ENCODE peak calls at places on chromosomes 11 and 22, in five cellular contexts. V, K, U, D and C are unnamed samples.

GRCh38 chr11:36411202-36411640 is 98.9 kb downstream of the TRAF6 start:
- DNase-seq in D (no peak), K (no peak), U (no peak), V (peak), C (no peak)

GRCh38 chr11:14899087-14899363 is 7.0 kb upstream of the CYP2R1 start:
- DNase-seq in D (no peak), U (no peak), V (no peak), K (no peak), C (no peak)

GRCh38 chr22:37123649-37124048 is 14.1 kb upstream of the TMPRSS6 start:
- DNase-seq in D (no peak), U (no peak), V (no peak), K (no peak), C (no peak)

GRCh38 chr11:20131744-20132666 is 28.3 kb downstream of the DBX1 start:
- DNase-seq in V (no peak), K (no peak), U (peak), D (peak), C (no peak)

GRCh38 chr11:35106595-35106994 is 32.4 kb upstream of the CD44 start:
- DNase-seq in U (no peak), K (no peak), D (no peak), V (no peak), C (no peak)

GRCh38 chr11:66727883-66728759 is 895 bp downstream of the SPTBN2 start:
- DNase-seq in D (no peak), V (no peak), U (peak), K (no peak), C (no peak)

GRCh38 chr22:46578824-46579561 is 41.2 kb upstream of the GRAMD4 start:
- DNase-seq in U (no peak), V (no peak), D (no peak), K (no peak), C (no peak)

GRCh38 chr11:13090228-13090708 is 81.2 kb downstream of the RASSF10 start:
- DNase-seq in D (no peak), U (no peak), V (no peak), K (no peak), C (no peak)

GRCh38 chr11:34567733-34568132 is 53.2 kb upstream of the EHF start:
- DNase-seq in V (no peak), D (no peak), K (no peak), U (no peak), C (no peak)

GRCh38 chr11:96391698-96392307 is 2.0 kb downstream of the JRKL start:
- DNase-seq in D (no peak), K (no peak), U (no peak), V (no peak), C (no peak)

GRCh38 chr22:49873228-49873940 is 19.7 kb downstream of the ZBED4 start:
- DNase-seq in U (no peak), D (no peak), V (no peak), K (no peak), C (no peak)

GRCh38 chr11:134412508-134413333 is 679 bp upstream of the B3GAT1 start:
- DNase-seq in K (no peak), D (no peak), U (no peak), V (no peak), C (no peak)

GRCh38 chr11:13834463-13834862 is 128.1 kb upstream of the SPON1 start:
- DNase-seq in U (no peak), K (no peak), V (no peak), D (no peak), C (no peak)

GRCh38 chr11:78200553-78200952 is 11.8 kb downstream of the USP35 start:
- DNase-seq in K (no peak), V (no peak), D (no peak), U (no peak), C (no peak)

GRCh38 chr22:32564170-32565001 is 89.8 kb downstream of the FBXO7 start:
- DNase-seq in U (no peak), K (no peak), D (no peak), V (no peak), C (no peak)

GRCh38 chr22:22818861-22819855 is 68.5 kb upstream of the IGLL5 start:
- DNase-seq in V (peak), D (no peak), U (no peak), K (no peak), C (no peak)

GRCh38 chr22:44576311-44577260 is 78.6 kb upstream of the RTL6 start:
- DNase-seq in V (no peak), D (no peak), K (no peak), U (no peak), C (no peak)

GRCh38 chr11:46846510-46846830 is 390 bp upstream of the CKAP5 start:
- DNase-seq in U (no peak), D (no peak), V (no peak), K (peak), C (no peak)

GRCh38 chr22:47395481-47395880 is 633.0 kb downstream of the TBC1D22A start:
- DNase-seq in V (no peak), K (no peak), D (no peak), U (no peak), C (no peak)

GRCh38 chr11:77547863-77548551 is 41.7 kb upstream of the AQP11 start:
- DNase-seq in D (no peak), U (peak), K (peak), V (peak), C (peak)

GRCh38 chr22:26606611-26607010 is 11.2 kb downstream of the CRYBB1 start:
- DNase-seq in V (no peak), K (peak), U (no peak), D (no peak), C (no peak)

GRCh38 chr22:27195104-27195503 is 537.7 kb downstream of the MIAT start:
- DNase-seq in K (no peak), V (no peak), U (no peak), D (no peak), C (no peak)

GRCh38 chr11:2153581-2154194 is 7.3 kb downstream of the INS start:
- DNase-seq in U (no peak), K (no peak), V (no peak), D (no peak), C (no peak)

GRCh38 chr11:117045196-117045595 is 53.0 kb downstream of the SIK3 start:
- DNase-seq in K (no peak), U (no peak), D (no peak), V (no peak), C (peak)

GRCh38 chr11:65478411-65479183 is 20.2 kb upstream of the MALAT1 start:
- DNase-seq in V (no peak), D (no peak), U (no peak), K (no peak), C (no peak)

GRCh38 chr11:69647349-69647748 is 6.4 kb downstream of the CCND1 start:
- DNase-seq in D (no peak), U (no peak), K (no peak), V (no peak), C (no peak)

GRCh38 chr22:20781272-20781990 is 7.5 kb downstream of the SERPIND1 start:
- DNase-seq in V (no peak), U (no peak), D (no peak), K (no peak), C (no peak)

GRCh38 chr22:41305646-41306045 is 4.3 kb downstream of the ZC3H7B start:
- DNase-seq in V (no peak), U (no peak), D (no peak), K (peak), C (no peak)

GRCh38 chr11:118790357-118791014 is 478 bp downstream of the DDX6 start:
- DNase-seq in K (peak), D (peak), V (peak), U (peak), C (no peak)

GRCh38 chr11:115084191-115084590 is 405.9 kb downstream of the NXPE2 start:
- DNase-seq in U (no peak), V (no peak), K (no peak), D (no peak), C (no peak)

GRCh38 chr11:119663279-119663678 is 65.7 kb downstream of the NECTIN1 start:
- DNase-seq in V (no peak), U (no peak), D (no peak), K (no peak), C (no peak)

GRCh38 chr22:49927483-49928184 is 9.2 kb downstream of the CRELD2 start:
- DNase-seq in U (no peak), V (no peak), D (no peak), K (no peak), C (no peak)

GRCh38 chr11:9868641-9869040 is 204.8 kb downstream of the SWAP70 start:
- DNase-seq in V (no peak), U (no peak), K (no peak), D (no peak), C (no peak)

GRCh38 chr11:26847459-26847858 is 125.6 kb upstream of the SLC5A12 start:
- DNase-seq in K (no peak), D (no peak), V (no peak), U (no peak), C (no peak)

GRCh38 chr11:1153105-1153950 is 4.4 kb upstream of the MUC5AC start:
- DNase-seq in V (no peak), U (no peak), K (no peak), D (no peak), C (no peak)

GRCh38 chr11:72471005-72471898 is 36.9 kb upstream of the CLPB start:
- DNase-seq in U (peak), D (peak), V (peak), K (peak), C (no peak)